ENCODE peak calls at places on chromosomes 4 and X, in eight cellular contexts. P is DMS153; W is activated T-helper 1 cell treated with anti-CD3 and anti-CD28 coated beads, Interleukin-2, amount 50 U/mL, for 16 hours; H is neural progenitor cell; V is nephron progenitor cell; A is KG1; Q is iris pigment epithelial cell; D is HuH-7. L is an unnamed sample.

GRCh38 chrX:12403474-12404082 is 265.3 kb downstream of the FRMPD4 start:
- DNase-seq in P (no peak), W (no peak), H (no peak), V (no peak), A (no peak), Q (peak; percentile 6), D (no peak), L (no peak)

GRCh38 chr4:100421356-100421978 is 96.4 kb downstream of the EMCN start:
- DNase-seq in P (no peak), W (no peak), H (peak; percentile 36), V (no peak), A (no peak), Q (peak; percentile 55), D (no peak), L (no peak)

GRCh38 chr4:114466299-114466698 is 132.3 kb upstream of the UGT8 start:
- DNase-seq in P (peak; percentile 34), W (no peak), H (no peak), V (no peak), A (no peak), Q (no peak), D (no peak), L (no peak)

GRCh38 chr4:93759506-93759905 is 69.0 kb upstream of the ATOH1 start:
- DNase-seq in P (peak; percentile 69), W (no peak), H (no peak), V (no peak), A (no peak), Q (no peak), D (no peak), L (no peak)

GRCh38 chr4:174739576-174739975 is 89.5 kb downstream of the GLRA3 start:
- DNase-seq in P (no peak), W (no peak), H (no peak), V (no peak), A (no peak), Q (peak; percentile 3), D (no peak), L (no peak)

GRCh38 chrX:1657367-1658082 is 42.7 kb downstream of the ASMT start:
- DNase-seq in P (peak; percentile 27), W (peak; percentile 10), H (peak; percentile 42), V (peak; percentile 59), A (peak; percentile 70), Q (peak; percentile 28), D (no peak), L (no peak)

GRCh38 chr4:85778809-85779124 is 303.8 kb downstream of the ARHGAP24 start:
- DNase-seq in P (no peak), W (no peak), H (no peak), V (no peak), A (no peak), Q (peak; percentile 53), D (no peak), L (no peak)

GRCh38 chr4:96352051-96352517 is 512.2 kb downstream of the PDHA2 start:
- DNase-seq in P (no peak), W (no peak), H (peak; percentile 49), V (peak; percentile 10), A (no peak), Q (peak; percentile 14), D (no peak), L (no peak)

GRCh38 chr4:6909113-6909969 is at the start of gene TBC1D14:
- DNase-seq in P (no peak), W (peak; percentile 72), H (peak; percentile 95), V (peak; percentile 87), A (peak; percentile 89), Q (peak; percentile 89), D (peak; percentile 88), L (peak; percentile 81)

GRCh38 chr4:13642576-13642975 is 15.1 kb upstream of the BOD1L1 start:
- DNase-seq in P (no peak), W (no peak), H (no peak), V (no peak), A (no peak), Q (peak; percentile 75), D (no peak), L (no peak)

GRCh38 chr4:169311643-169312365 is 41.0 kb upstream of the SH3RF1 start:
- DNase-seq in P (no peak), W (no peak), H (peak; percentile 81), V (peak; percentile 8), A (no peak), Q (peak; percentile 66), D (peak; percentile 72), L (no peak)

GRCh38 chr4:169603312-169603711 is 9.1 kb downstream of the NEK1 start:
- DNase-seq in P (no peak), W (no peak), H (no peak), V (no peak), A (no peak), Q (no peak), D (no peak), L (no peak)

GRCh38 chr4:8744083-8744805 is 127.4 kb downstream of the HMX1 start:
- DNase-seq in P (no peak), W (no peak), H (no peak), V (no peak), A (no peak), Q (no peak), D (no peak), L (peak; percentile 6)

GRCh38 chr4:100165809-100166208 is 24.5 kb downstream of the DDIT4L start:
- DNase-seq in P (no peak), W (no peak), H (peak; percentile 44), V (no peak), A (no peak), Q (peak; percentile 55), D (no peak), L (no peak)

GRCh38 chrX:48945517-48946348 is 11.7 kb downstream of the OTUD5 start:
- DNase-seq in P (no peak), W (peak; percentile 9), H (peak; percentile 74), V (peak; percentile 40), A (no peak), Q (peak; percentile 57), D (peak; percentile 68), L (peak; percentile 46)

GRCh38 chr4:106370214-106370613 is 1.6 kb upstream of the GIMD1 start:
- DNase-seq in P (no peak), W (no peak), H (no peak), V (no peak), A (no peak), Q (no peak), D (no peak), L (no peak)

GRCh38 chr4:722181-722725 is 16.6 kb downstream of the PCGF3 start:
- DNase-seq in P (no peak), W (no peak), H (no peak), V (no peak), A (no peak), Q (no peak), D (no peak), L (no peak)

GRCh38 chrX:70549429-70549828 is 104.8 kb downstream of the DLG3 start:
- DNase-seq in P (no peak), W (no peak), H (no peak), V (no peak), A (no peak), Q (no peak), D (no peak), L (no peak)

GRCh38 chr4:141921293-141921692 is 284.9 kb downstream of the IL15 start:
- DNase-seq in P (no peak), W (no peak), H (no peak), V (no peak), A (no peak), Q (no peak), D (no peak), L (no peak)

GRCh38 chr4:27684501-27685077 is 823.9 kb downstream of the STIM2 start:
- DNase-seq in P (peak; percentile 27), W (no peak), H (peak; percentile 83), V (peak; percentile 64), A (peak; percentile 4), Q (peak; percentile 65), D (peak; percentile 31), L (peak; percentile 71)

GRCh38 chr4:67765401-67765800 is 11.2 kb upstream of the GNRHR start:
- DNase-seq in P (no peak), W (no peak), H (no peak), V (no peak), A (no peak), Q (no peak), D (no peak), L (no peak)

GRCh38 chr4:186723207-186724047 is at the start of gene FAT1:
- DNase-seq in P (peak; percentile 56), W (no peak), H (peak; percentile 91), V (peak; percentile 82), A (no peak), Q (peak; percentile 88), D (no peak), L (peak; percentile 81)

GRCh38 chr4:152243890-152244595 is 291.8 kb downstream of the FBXW7 start:
- DNase-seq in P (peak; percentile 37), W (no peak), H (no peak), V (no peak), A (no peak), Q (no peak), D (no peak), L (no peak)

GRCh38 chrX:45689971-45690370 is 489.3 kb upstream of the DIPK2B start:
- DNase-seq in P (no peak), W (no peak), H (no peak), V (no peak), A (no peak), Q (no peak), D (no peak), L (no peak)

GRCh38 chrX:80423744-80424143 is 3.5 kb downstream of the TENT5D start:
- DNase-seq in P (no peak), W (no peak), H (no peak), V (no peak), A (no peak), Q (no peak), D (no peak), L (no peak)

GRCh38 chr4:184282895-184283654 is 65.4 kb upstream of the ENPP6 start:
- DNase-seq in P (peak; percentile 57), W (no peak), H (no peak), V (no peak), A (no peak), Q (no peak), D (no peak), L (no peak)

GRCh38 chrX:100615015-100615414 is 21.6 kb downstream of the TSPAN6 start:
- DNase-seq in P (no peak), W (no peak), H (peak; percentile 49), V (no peak), A (no peak), Q (peak; percentile 74), D (peak; percentile 42), L (no peak)

GRCh38 chrX:115266300-115266699 is 23.2 kb upstream of the LUZP4 start:
- DNase-seq in P (no peak), W (no peak), H (no peak), V (no peak), A (no peak), Q (no peak), D (no peak), L (no peak)